ENCODE peak calls at places on chromosomes 5 and 9, in four cellular contexts. J, O, V and B are unnamed samples.

GRCh38 chr5:114296191-114296590 is 65.7 kb upstream of the KCNN2 start:
- DNase-seq in J (peak; percentile 11), O (no peak), V (no peak), B (peak; percentile 28)

GRCh38 chr5:180649297-180650039 is at the start of gene FLT4:
- DNase-seq in J (no peak), O (no peak), V (no peak), B (no peak)

GRCh38 chr5:102811962-102812361 is 56.9 kb downstream of the PAM start:
- DNase-seq in J (no peak), O (peak; percentile 52), V (peak; percentile 34), B (no peak)

GRCh38 chr9:119020284-119020683 is 349.0 kb downstream of the BRINP1 start:
- DNase-seq in J (no peak), O (no peak), V (no peak), B (no peak)

GRCh38 chr9:121839726-121840500 is 188.5 kb downstream of the DAB2IP start:
- DNase-seq in J (no peak), O (no peak), V (no peak), B (no peak)

GRCh38 chr9:78054180-78054579 is 22.6 kb upstream of the GNAQ start:
- DNase-seq in J (no peak), O (no peak), V (no peak), B (no peak)

GRCh38 chr5:168362097-168362885 is 70.8 kb downstream of the WWC1 start:
- DNase-seq in J (no peak), O (no peak), V (no peak), B (no peak)

GRCh38 chr9:107275530-107275929 is 7.5 kb upstream of the RAD23B start:
- DNase-seq in J (no peak), O (no peak), V (no peak), B (no peak)

GRCh38 chr5:88536146-88536545 is 267.5 kb upstream of the TMEM161B start:
- DNase-seq in J (no peak), O (no peak), V (no peak), B (no peak)

GRCh38 chr5:10789021-10789420 is 28.0 kb upstream of the DAP start:
- DNase-seq in J (peak; percentile 76), O (no peak), V (peak; percentile 92), B (peak; percentile 75)

GRCh38 chr9:137074657-137075274 is 2.6 kb upstream of the UAP1L1 start:
- DNase-seq in J (no peak), O (no peak), V (no peak), B (no peak)

GRCh38 chr5:154087260-154087659 is 48.5 kb downstream of the MFAP3 start:
- DNase-seq in J (no peak), O (no peak), V (peak; percentile 34), B (no peak)

GRCh38 chr5:146283344-146283761 is 55.3 kb upstream of the POU4F3 start:
- DNase-seq in J (peak; percentile 85), O (peak; percentile 86), V (peak; percentile 90), B (peak; percentile 90)

GRCh38 chr5:54146906-54147305 is 163.5 kb downstream of the ARL15 start:
- DNase-seq in J (no peak), O (no peak), V (no peak), B (no peak)

GRCh38 chr5:10838038-10838437 is 77.0 kb upstream of the DAP start:
- DNase-seq in J (no peak), O (no peak), V (no peak), B (no peak)

GRCh38 chr5:134851307-134851923 is 5.6 kb downstream of the C5orf24 start:
- DNase-seq in J (no peak), O (no peak), V (peak; percentile 64), B (no peak)

GRCh38 chr5:140116716-140117115 is 2.8 kb downstream of the PURA start:
- DNase-seq in J (no peak), O (no peak), V (no peak), B (no peak)

GRCh38 chr9:75108571-75108970 is 20.3 kb downstream of the OSTF1 start:
- DNase-seq in J (peak; percentile 23), O (no peak), V (peak; percentile 59), B (no peak)

GRCh38 chr5:138824516-138824915 is 50.6 kb downstream of the LRRTM2 start:
- DNase-seq in J (no peak), O (no peak), V (no peak), B (no peak)

GRCh38 chr9:135339378-135339973 is 140.1 kb upstream of the PPP1R26 start:
- DNase-seq in J (no peak), O (no peak), V (no peak), B (no peak)

GRCh38 chr5:74653991-74654390 is 13.5 kb upstream of the ENC1 start:
- DNase-seq in J (no peak), O (no peak), V (no peak), B (no peak)

GRCh38 chr9:7879551-7880245 is 80.1 kb upstream of the DMAC1 start:
- DNase-seq in J (no peak), O (no peak), V (no peak), B (no peak)

GRCh38 chr5:154276236-154276792 is 85.8 kb downstream of the GALNT10 start:
- DNase-seq in J (no peak), O (no peak), V (no peak), B (no peak)

GRCh38 chr9:122446819-122447484 is 30.8 kb downstream of the OR1J1 start:
- DNase-seq in J (no peak), O (no peak), V (no peak), B (no peak)

GRCh38 chr5:126268697-126269315 is 154.4 kb upstream of the GRAMD2B start:
- DNase-seq in J (no peak), O (no peak), V (no peak), B (no peak)

GRCh38 chr5:376951-377325 is 55.4 kb downstream of the AHRR start:
- DNase-seq in J (no peak), O (no peak), V (no peak), B (no peak)

GRCh38 chr5:103866169-103866568 is 303.6 kb upstream of the NUDT12 start:
- DNase-seq in J (no peak), O (no peak), V (no peak), B (no peak)

GRCh38 chr5:107468286-107468685 is 202.5 kb downstream of the EFNA5 start:
- DNase-seq in J (no peak), O (no peak), V (no peak), B (no peak)

GRCh38 chr5:56514246-56514645 is 281.1 kb upstream of the ANKRD55 start:
- DNase-seq in J (no peak), O (no peak), V (no peak), B (no peak)

GRCh38 chr5:37816331-37816730 is 23.5 kb downstream of the GDNF start:
- DNase-seq in J (no peak), O (no peak), V (no peak), B (no peak)

GRCh38 chr5:119166026-119166425 is 95.1 kb downstream of the DMXL1 start:
- DNase-seq in J (no peak), O (no peak), V (peak; percentile 45), B (no peak)

GRCh38 chr5:34053133-34053532 is 10.1 kb upstream of the C1QTNF3 start:
- DNase-seq in J (peak; percentile 85), O (no peak), V (peak; percentile 93), B (peak; percentile 74)

GRCh38 chr9:137342482-137342881 is 40.4 kb upstream of the NRARP start:
- DNase-seq in J (no peak), O (no peak), V (no peak), B (no peak)

GRCh38 chr9:73437758-73438157 is 286.1 kb downstream of the ANXA1 start:
- DNase-seq in J (no peak), O (peak; percentile 3), V (peak; percentile 11), B (no peak)

GRCh38 chr5:158811350-158811749 is 288.4 kb downstream of the EBF1 start:
- DNase-seq in J (no peak), O (no peak), V (no peak), B (no peak)

GRCh38 chr5:158813275-158813674 is 286.4 kb downstream of the EBF1 start:
- DNase-seq in J (no peak), O (no peak), V (no peak), B (no peak)

GRCh38 chr5:158810615-158811014 is 289.1 kb downstream of the EBF1 start:
- DNase-seq in J (no peak), O (no peak), V (no peak), B (no peak)

GRCh38 chr5:158812381-158812780 is 287.3 kb downstream of the EBF1 start:
- DNase-seq in J (no peak), O (no peak), V (no peak), B (no peak)

GRCh38 chr5:158811921-158812320 is 287.8 kb downstream of the EBF1 start:
- DNase-seq in J (no peak), O (no peak), V (no peak), B (no peak)
- H3K4me3 ChIP-seq in J (no peak overlapping the region), O (no peak overlapping the region), V (no peak overlapping the region), B (no peak overlapping the region)

DNA sequence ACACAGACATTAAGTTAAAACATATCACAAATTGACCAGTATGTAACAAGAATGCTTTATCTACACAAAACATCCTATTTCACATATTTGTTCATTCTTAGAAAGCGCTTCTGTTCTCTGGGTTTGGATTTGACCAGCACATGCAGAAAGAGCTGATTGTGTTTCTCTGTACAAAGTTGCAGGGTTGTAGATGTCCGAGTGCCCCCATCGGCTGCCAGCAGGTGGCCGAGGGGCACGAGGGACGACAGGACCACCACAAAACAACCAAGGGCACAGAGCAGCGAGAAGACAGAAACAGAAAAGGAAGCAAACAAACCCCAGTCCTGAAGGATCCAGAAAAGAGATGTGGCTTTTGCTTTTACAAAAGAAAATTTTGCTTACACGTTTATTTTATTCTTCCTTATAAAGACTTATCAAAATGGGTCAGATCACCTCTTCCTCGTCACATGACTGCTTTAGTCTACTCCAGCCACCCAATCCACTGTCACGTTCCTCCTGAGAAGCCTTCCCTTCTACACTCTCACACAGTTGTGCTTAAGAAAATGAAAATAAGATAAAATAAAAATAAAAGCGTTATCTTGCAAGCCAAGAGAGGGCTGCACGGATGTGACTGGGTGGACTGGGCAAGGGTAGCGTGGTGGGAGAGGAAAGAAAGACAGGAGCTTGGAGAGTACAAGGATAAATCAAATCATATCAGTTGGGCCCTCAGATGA is 9.5 kb downstream of the OTP start:
- DNase-seq in J (no peak), O (no peak), V (no peak), B (no peak)
- TF ChIP-seq CTCF in J (no peak), O (peak; percentile 7), V (no peak), B (no peak)

DNA sequence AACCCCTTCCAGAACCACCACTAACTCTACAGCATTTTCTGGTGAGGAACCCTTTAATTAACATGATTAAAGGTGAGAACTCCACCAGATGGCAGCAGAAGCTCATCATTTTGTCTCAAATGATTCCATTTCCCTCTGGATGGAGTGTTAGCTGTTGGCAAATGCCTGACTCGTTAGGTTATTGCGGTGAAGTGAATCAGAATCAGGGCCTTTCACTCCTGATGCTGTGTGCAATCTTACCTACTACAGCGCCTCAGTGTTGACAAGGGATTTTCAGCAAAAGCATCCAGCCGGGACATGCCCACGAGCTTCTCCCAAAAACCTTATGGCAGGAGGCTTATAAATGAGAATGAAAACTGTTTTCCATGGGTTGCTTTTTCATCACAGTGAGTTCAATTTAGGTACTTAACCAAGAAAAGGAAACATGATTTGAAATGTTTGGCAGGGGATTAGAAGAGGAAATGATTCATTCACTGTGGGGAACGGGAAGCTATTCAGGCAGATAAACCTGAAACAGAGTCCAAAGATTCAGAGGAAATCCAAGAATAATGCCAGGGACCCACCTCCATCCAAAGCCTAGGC is 48.0 kb upstream of the CAST start:
- DNase-seq in J (peak; percentile 59), O (peak; percentile 79), V (peak; percentile 94), B (peak; percentile 74)
- H3K4me3 ChIP-seq in J (no peak overlapping the region), O (no peak overlapping the region), V (peak overlapping the region; percentile 31), B (no peak overlapping the region)

DNA sequence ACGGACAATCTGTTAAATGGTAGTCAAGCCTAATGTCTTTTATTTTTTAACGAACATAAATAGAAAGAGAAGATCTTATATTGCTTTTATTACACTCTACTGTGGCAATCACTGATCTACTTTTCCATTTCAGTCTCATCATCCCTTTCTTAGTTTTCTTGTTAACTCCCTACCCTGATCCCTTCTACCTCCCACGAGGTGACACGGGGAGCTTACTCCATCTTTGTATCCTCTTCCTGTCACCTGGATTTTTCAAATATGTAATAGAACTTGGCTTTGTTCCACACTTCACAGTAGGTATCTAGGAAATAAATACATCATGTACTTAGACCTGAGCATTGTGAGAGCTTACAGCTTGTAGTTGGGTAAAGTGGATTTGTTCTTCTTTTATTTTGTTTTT is 211.1 kb downstream of the PIK3R1 start:
- DNase-seq in J (no peak), O (no peak), V (no peak), B (no peak)
- TF ChIP-seq CTCF in J (no peak), O (no peak), V (no peak), B (no peak)